ENCODE peak calls at places on chromosomes 7 and 10, in four cellular contexts. G is H1, Q is HepG2, P is K562. I is an unnamed sample.

GRCh38 chr7:121083790-121084251 is 95.3 kb downstream of the CPED1 start:
- DNase-seq in G (no peak), Q (no peak), P (no peak), I (no peak)

GRCh38 chr7:143395187-143396149 is 13.2 kb downstream of the EPHA1 start:
- DNase-seq in G (no peak), Q (peak), P (peak), I (no peak)

GRCh38 chr10:25493122-25493893 is 318.5 kb downstream of the GPR158 start:
- DNase-seq in G (no peak), Q (no peak), P (peak), I (peak)

GRCh38 chr10:119233821-119234220 is 26.4 kb downstream of the GRK5 start:
- DNase-seq in G (no peak), Q (no peak), P (no peak), I (no peak)

GRCh38 chr10:129057856-129058663 is 409.0 kb upstream of the MGMT start:
- DNase-seq in G (no peak), Q (no peak), P (no peak), I (no peak)

GRCh38 chr7:28293529-28293835 is 112.9 kb upstream of the JAZF1 start:
- DNase-seq in G (no peak), Q (no peak), P (no peak), I (no peak)

GRCh38 chr7:158943713-158944112 is 87.4 kb downstream of the DYNC2I1 start:
- DNase-seq in G (no peak), Q (no peak), P (no peak), I (no peak)

GRCh38 chr10:44978570-44979280 is at the start of gene DEPP1:
- DNase-seq in G (peak), Q (peak), P (peak), I (peak)

GRCh38 chr7:116698930-116699722 is 27.1 kb downstream of the MET start:
- DNase-seq in G (no peak), Q (no peak), P (no peak), I (no peak)

GRCh38 chr7:105932835-105933477 is 30.1 kb upstream of the CDHR3 start:
- DNase-seq in G (no peak), Q (no peak), P (no peak), I (no peak)

GRCh38 chr10:13717936-13718772 is 131.4 kb downstream of the PRPF18 start:
- DNase-seq in G (no peak), Q (peak), P (no peak), I (no peak)

DNA sequence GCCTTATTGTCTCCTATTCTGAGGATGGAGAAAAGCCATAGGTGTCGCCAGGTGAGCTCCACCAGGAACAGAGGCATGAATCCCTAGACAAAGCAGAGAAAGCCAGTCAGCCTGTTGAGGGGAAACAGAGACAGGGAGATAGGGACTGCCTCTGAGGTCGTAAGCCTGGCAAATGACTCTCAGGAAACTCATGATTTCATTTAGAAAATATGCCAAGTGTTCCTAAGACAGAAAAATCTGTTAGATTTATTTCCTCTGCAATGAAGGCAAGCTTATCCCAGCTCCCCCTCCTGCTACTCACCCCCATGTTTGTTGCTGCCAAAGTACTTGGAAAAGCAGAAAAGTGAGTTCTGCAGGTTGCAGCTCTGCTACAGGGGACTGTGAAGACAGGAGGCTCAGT is 184.2 kb downstream of the ADRA2A start:
- DNase-seq in G (no peak), Q (no peak), P (no peak), I (no peak)
- TF ChIP-seq JUN in G (no peak), Q (no peak), P (no peak), I (no peak)

GRCh38 chr7:6691103-6691502 is 15.6 kb downstream of the ZNF12 start:
- DNase-seq in G (no peak), Q (no peak), P (no peak), I (no peak)

DNA sequence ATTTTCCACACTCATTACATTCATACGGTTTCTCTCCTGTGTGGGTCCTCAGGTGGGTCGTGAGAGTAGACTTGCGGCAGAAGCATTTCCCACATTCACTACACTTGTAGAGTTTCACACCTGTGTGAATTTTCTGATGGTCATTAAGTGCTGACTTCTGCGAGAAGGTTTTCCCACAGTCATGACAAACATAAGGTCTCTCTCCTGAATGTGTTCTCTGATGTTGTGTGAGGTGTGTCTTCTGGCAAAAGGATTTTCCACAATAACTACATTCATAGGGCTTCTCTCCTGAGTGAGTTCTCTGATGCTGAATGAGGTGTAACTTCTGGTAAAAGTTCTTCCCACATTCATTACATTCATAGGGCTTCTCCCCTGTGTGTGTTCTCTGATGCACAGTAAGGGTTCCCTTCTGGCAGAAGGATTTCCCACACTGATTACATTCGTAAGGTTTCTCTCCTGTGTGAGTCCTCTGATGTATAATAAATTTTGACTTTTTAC is 15.1 kb downstream of the ZNF12 start:
- DNase-seq in G (no peak), Q (no peak), P (no peak), I (peak)
- TF ChIP-seq HDAC2 in G (no peak), Q (no peak), P (no peak), I (peak)

GRCh38 chr10:63470928-63471327 is 5.2 kb upstream of the JMJD1C start:
- DNase-seq in G (no peak), Q (no peak), P (no peak), I (no peak)
- TF ChIP-seq JUN in G (no peak), Q (no peak), P (no peak), I (no peak)

DNA sequence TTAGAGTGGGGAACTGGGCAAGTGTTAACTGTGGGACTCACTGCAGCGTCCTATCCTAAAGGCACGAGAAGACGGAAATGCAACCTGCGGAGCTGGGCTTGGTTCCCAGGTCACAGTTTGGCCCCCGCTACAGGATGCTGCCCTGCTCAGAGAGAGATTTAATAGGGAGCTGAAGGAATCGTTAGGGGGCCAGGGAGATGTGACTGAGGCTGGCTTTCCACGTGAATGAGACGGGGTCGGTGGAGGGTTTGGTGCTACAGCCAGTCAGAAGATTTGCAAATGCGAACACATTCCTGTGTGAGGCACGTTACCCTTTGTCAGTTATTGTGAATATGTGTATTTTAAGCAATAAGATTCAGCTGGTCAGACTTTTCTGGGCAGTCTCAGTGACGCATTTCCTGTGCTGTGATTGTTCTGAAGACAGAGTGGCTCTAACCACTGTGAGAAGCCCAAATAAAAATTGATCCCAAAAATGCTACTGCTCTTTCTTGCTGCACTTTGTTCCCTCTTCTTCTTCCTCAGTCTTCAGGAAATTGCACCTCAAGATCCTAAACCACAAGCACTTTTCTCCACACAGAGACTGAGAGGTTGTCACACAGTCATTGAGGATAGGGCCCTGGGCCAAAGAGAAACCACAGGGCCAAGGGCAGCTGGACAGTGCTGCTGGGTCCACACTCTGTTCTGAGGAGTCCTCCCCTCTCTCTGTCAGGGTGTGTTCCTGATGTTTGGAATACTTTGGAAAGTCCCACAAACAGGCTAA is 21.2 kb downstream of the CYP17A1 start:
- DNase-seq in G (no peak), Q (no peak), P (no peak), I (no peak)
- TF ChIP-seq HDAC2 in G (no peak), Q (no peak), P (no peak), I (no peak)

DNA sequence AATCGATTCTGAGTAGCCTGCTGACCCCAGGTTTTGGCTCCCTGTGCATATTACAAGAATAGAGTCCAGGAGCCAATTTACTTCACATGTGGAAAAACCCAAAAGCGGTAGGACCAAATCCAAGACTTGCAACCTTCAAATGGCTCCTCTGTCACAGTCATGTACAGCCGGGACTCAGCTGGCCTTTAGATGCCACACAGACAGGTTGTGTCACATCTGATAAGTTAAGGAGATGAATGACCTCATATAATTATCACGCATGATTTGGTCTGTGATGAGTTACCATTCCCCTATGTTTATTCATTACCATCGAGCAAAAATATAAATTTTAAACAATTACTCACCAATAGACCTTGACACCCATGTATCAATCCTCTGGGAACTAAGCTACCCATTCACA is 14.2 kb downstream of the CACNA2D1 start:
- DNase-seq in G (no peak), Q (no peak), P (no peak), I (no peak)
- TF ChIP-seq JUN in G (no peak), Q (no peak), P (no peak), I (no peak)

GRCh38 chr10:132141076-132141475 is 45.7 kb upstream of the DPYSL4 start:
- DNase-seq in G (no peak), Q (no peak), P (no peak), I (no peak)

GRCh38 chr10:132143162-132143561 is 43.6 kb upstream of the DPYSL4 start:
- DNase-seq in G (no peak), Q (no peak), P (no peak), I (no peak)

GRCh38 chr10:132142396-132143161 is 44.2 kb upstream of the DPYSL4 start:
- DNase-seq in G (peak), Q (no peak), P (peak), I (peak)

GRCh38 chr10:132140167-132140925 is 46.4 kb upstream of the DPYSL4 start:
- DNase-seq in G (no peak), Q (no peak), P (no peak), I (no peak)

DNA sequence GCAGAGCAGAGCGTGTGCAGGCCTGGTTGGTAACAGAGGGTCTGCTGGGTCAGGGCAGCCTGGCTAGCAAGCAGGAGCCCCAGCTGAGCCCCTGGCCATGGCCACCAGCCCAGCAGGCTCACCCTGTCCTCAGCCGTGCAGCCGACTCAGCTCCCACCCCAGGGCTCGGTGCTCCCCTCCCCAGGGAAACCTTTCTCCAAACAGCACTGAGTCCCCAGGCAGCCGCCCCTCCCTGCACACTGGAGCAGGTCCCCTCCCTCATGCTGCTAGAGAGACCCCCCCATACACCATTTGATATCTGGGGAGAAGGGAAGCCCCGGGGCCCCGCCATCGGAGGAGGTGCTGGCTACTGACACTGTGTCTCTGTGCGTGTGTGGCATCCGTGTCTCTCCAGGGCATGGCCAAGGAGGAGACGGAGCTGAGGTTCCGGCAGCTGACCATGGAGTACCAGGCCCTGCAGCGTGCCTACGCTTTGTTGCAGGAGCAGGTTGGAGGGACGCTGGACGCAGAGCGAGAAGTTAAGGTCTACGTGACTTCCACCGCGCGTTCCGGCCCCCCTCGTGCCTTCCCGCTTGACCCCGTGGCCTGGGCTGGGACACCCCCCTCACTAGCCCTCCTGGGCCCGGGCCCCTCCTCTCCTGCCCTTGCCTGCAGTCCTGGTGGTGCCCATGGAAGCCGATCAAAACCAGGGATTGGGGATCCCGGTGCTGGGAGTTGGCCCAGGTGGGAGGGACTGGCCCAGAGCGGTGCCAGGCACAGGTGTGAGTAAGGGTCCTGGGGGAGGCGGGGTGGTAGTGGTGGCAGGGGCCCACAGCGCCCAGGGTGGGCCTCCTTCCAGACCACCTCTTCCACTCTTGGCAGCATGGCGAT is 45.0 kb upstream of the DPYSL4 start:
- DNase-seq in G (no peak), Q (no peak), P (no peak), I (no peak)
- TF ChIP-seq HDAC2 in G (no peak), Q (no peak), P (no peak), I (no peak)

DNA sequence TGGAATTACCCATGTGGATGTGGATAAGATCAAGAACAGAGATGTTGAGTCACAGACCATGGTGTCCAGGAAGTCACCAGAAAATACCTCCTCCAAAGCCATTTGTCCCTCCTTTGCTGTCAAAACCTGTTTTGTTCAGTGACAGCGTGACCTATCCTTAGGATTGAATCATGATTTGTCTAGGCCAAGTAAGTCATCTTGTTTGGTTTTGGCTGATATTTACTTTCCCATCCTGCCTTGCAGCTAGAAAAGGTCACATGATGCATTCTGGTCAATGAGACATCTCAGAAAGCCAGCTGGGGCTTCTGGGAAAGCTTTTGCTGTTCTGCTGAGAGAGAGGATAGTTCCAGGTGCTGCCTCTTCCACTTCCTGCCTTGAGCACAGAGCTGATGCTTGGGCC is 225.3 kb upstream of the ZMIZ1 start:
- DNase-seq in G (no peak), Q (no peak), P (no peak), I (no peak)
- TF ChIP-seq JUN in G (no peak), Q (no peak), P (no peak), I (no peak)

GRCh38 chr7:139094596-139094995 is 14.9 kb downstream of the ZC3HAV1 start:
- DNase-seq in G (no peak), Q (no peak), P (no peak), I (no peak)

GRCh38 chr7:139089118-139089517 is 20.4 kb downstream of the ZC3HAV1 start:
- DNase-seq in G (no peak), Q (no peak), P (no peak), I (no peak)

GRCh38 chr7:139092090-139092796 is 17.3 kb downstream of the ZC3HAV1 start:
- DNase-seq in G (no peak), Q (no peak), P (no peak), I (no peak)

GRCh38 chr7:139094030-139094429 is 15.5 kb downstream of the ZC3HAV1 start:
- DNase-seq in G (no peak), Q (no peak), P (no peak), I (no peak)

GRCh38 chr7:139091677-139091996 is 17.9 kb downstream of the ZC3HAV1 start:
- DNase-seq in G (no peak), Q (no peak), P (no peak), I (no peak)
- TF ChIP-seq HDAC2 in G (no peak), Q (no peak), P (no peak), I (no peak)

GRCh38 chr7:30647589-30647988 is 34.7 kb downstream of the CRHR2 start:
- DNase-seq in G (peak), Q (no peak), P (no peak), I (no peak)
- TF ChIP-seq JUN in G (no peak), Q (no peak), P (no peak), I (no peak)

I was measured in A549.